ENCODE peak calls at places on chromosomes 1 and 21, in four cellular contexts. One of them, this sample, is unnamed.

GRCh38 chr1:116740726-116741125 is 13.5 kb upstream of the CD2 start:
- DNase-seq in A549: no peak
- DNase-seq in lower lobe of right lung: no peak
- DNase-seq in hepatocyte: no peak
- DNase-seq in this sample: no peak

GRCh38 chr1:112974646-112975045 is 18.6 kb upstream of the SLC16A1 start:
- DNase-seq in lower lobe of right lung: no peak
- DNase-seq in A549: no peak
- DNase-seq in hepatocyte: no peak
- DNase-seq in this sample: no peak

GRCh38 chr1:192067360-192067759 is 90.9 kb upstream of the RGS18 start:
- DNase-seq in A549: no peak
- DNase-seq in hepatocyte: no peak
- DNase-seq in lower lobe of right lung: no peak
- DNase-seq in this sample: no peak

GRCh38 chr1:3233031-3233430 is 164.0 kb downstream of the PRDM16 start:
- DNase-seq in A549: no peak
- DNase-seq in hepatocyte: no peak
- DNase-seq in lower lobe of right lung: no peak
- DNase-seq in this sample: no peak

GRCh38 chr1:208536176-208536575 is 292.0 kb upstream of the PLXNA2 start:
- DNase-seq in lower lobe of right lung: no peak
- DNase-seq in hepatocyte: no peak
- DNase-seq in A549: no peak
- DNase-seq in this sample: no peak

GRCh38 chr1:116572079-116572478 is 1.3 kb upstream of the CD58 start:
- DNase-seq in A549: no peak
- DNase-seq in lower lobe of right lung: no peak
- DNase-seq in hepatocyte: no peak
- DNase-seq in this sample: no peak

GRCh38 chr1:166527752-166528151 is 311.5 kb upstream of the POGK start:
- DNase-seq in lower lobe of right lung: no peak
- DNase-seq in hepatocyte: no peak
- DNase-seq in A549: no peak
- DNase-seq in this sample: no peak

GRCh38 chr1:178946855-178947687 is 76.2 kb upstream of the ANGPTL1 start:
- DNase-seq in hepatocyte: no peak
- DNase-seq in A549: no peak
- DNase-seq in lower lobe of right lung: no peak
- DNase-seq in this sample: no peak

GRCh38 chr1:203127672-203128611 is at the start of gene ADORA1:
- DNase-seq in hepatocyte: peak; percentile 89
- DNase-seq in lower lobe of right lung: peak; percentile 68
- DNase-seq in A549: peak; percentile 55
- DNase-seq in this sample: no peak

GRCh38 chr21:37431243-37431642 is 64.7 kb downstream of the DYRK1A start:
- DNase-seq in A549: no peak
- DNase-seq in hepatocyte: no peak
- DNase-seq in lower lobe of right lung: no peak
- DNase-seq in this sample: no peak
- H3K27ac ChIP-seq in A549: no peak overlapping the region
- H3K27ac ChIP-seq in hepatocyte: no peak overlapping the region
- H3K27ac ChIP-seq in lower lobe of right lung: no peak overlapping the region
- H3K27ac ChIP-seq in this sample: no peak overlapping the region

GRCh38 chr1:226884116-226884515 is 13.7 kb downstream of the PSEN2 start:
- DNase-seq in A549: no peak
- DNase-seq in hepatocyte: no peak
- DNase-seq in lower lobe of right lung: no peak
- DNase-seq in this sample: no peak
- H3K27ac ChIP-seq in A549: no peak overlapping the region
- H3K27ac ChIP-seq in hepatocyte: no peak overlapping the region
- H3K27ac ChIP-seq in lower lobe of right lung: no peak overlapping the region
- H3K27ac ChIP-seq in this sample: no peak overlapping the region

GRCh38 chr1:214898718-214899117 is 183.8 kb upstream of the KCNK2 start:
- DNase-seq in lower lobe of right lung: no peak
- DNase-seq in A549: no peak
- DNase-seq in hepatocyte: no peak
- DNase-seq in this sample: no peak

GRCh38 chr1:214900590-214900989 is 181.9 kb upstream of the KCNK2 start:
- DNase-seq in hepatocyte: no peak
- DNase-seq in A549: no peak
- DNase-seq in lower lobe of right lung: no peak
- DNase-seq in this sample: no peak

GRCh38 chr1:214898154-214898553 is 184.4 kb upstream of the KCNK2 start:
- DNase-seq in lower lobe of right lung: no peak
- DNase-seq in hepatocyte: no peak
- DNase-seq in A549: no peak
- DNase-seq in this sample: no peak

GRCh38 chr1:214899908-214900470 is 182.5 kb upstream of the KCNK2 start:
- DNase-seq in hepatocyte: no peak
- DNase-seq in lower lobe of right lung: no peak
- DNase-seq in A549: peak; percentile 10
- DNase-seq in this sample: no peak

DNA sequence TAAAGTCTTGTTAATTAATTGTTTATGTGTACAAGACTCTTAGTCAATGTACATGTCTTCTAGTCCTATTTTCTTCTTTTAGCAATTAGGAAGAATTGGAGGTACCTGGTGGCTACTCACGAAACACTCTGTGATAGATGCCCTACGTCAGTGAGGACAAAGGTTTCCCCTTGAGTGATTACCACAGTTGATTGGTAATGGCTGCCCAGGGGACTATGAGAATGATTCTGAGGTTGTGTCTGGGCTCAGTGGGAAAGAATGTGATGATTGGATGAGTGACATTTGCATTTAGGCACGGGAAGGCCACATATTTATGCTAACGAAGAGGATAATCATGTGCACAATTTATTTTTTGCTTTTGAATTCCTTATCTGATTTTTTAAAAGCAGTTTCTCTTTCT is 187.3 kb upstream of the KCNK2 start:
- DNase-seq in A549: no peak
- DNase-seq in lower lobe of right lung: no peak
- DNase-seq in hepatocyte: no peak
- DNase-seq in this sample: no peak
- H3K27ac ChIP-seq in A549: no peak overlapping the region
- H3K27ac ChIP-seq in lower lobe of right lung: no peak overlapping the region
- H3K27ac ChIP-seq in hepatocyte: no peak overlapping the region
- H3K27ac ChIP-seq in this sample: no peak overlapping the region

GRCh38 chr1:54278941-54279422 is 79.0 kb downstream of the MRPL37 start:
- DNase-seq in lower lobe of right lung: no peak
- DNase-seq in A549: no peak
- DNase-seq in hepatocyte: no peak
- DNase-seq in this sample: no peak
- H3K27ac ChIP-seq in lower lobe of right lung: peak overlapping the region; percentile 77
- H3K27ac ChIP-seq in A549: no peak overlapping the region
- H3K27ac ChIP-seq in hepatocyte: no peak overlapping the region
- H3K27ac ChIP-seq in this sample: no peak overlapping the region

This sample was measured in effector memory CD4-positive, alpha-beta T cell.